ENCODE peak calls at places on chromosomes 13 and 19, in ten cellular contexts. Q is psoas muscle, B is Peyer's patch, U is colonic mucosa, K is neural progenitor cell, N is BJ, C is MM.1S, J is ascending aorta, O is SK-N-SH, R is heart left ventricle. D is an unnamed sample.

GRCh38 chr13:48797127-48797526 is 143.4 kb downstream of the CYSLTR2 start:
- DNase-seq in Q (no peak), B (no peak), U (no peak), K (no peak), N (no peak), C (no peak), J (no peak), O (no peak), R (no peak), D (no peak)

GRCh38 chr19:53908106-53908932 is 759 bp upstream of the CACNG7 start:
- DNase-seq in Q (peak; percentile 40), B (no peak), U (peak; percentile 32), K (peak; percentile 88), N (no peak), C (no peak), J (no peak), O (peak; percentile 89), R (peak; percentile 43), D (peak; percentile 93)

GRCh38 chr13:78012046-78012445 is 93.4 kb upstream of the EDNRB start:
- DNase-seq in Q (no peak), B (no peak), U (no peak), K (no peak), N (no peak), C (peak; percentile 4), J (no peak), O (no peak), R (no peak), D (peak; percentile 4)

GRCh38 chr13:107203146-107203847 is 635.4 kb upstream of the ARGLU1 start:
- DNase-seq in Q (no peak), B (no peak), U (no peak), K (peak; percentile 73), N (no peak), C (no peak), J (no peak), O (peak; percentile 38), R (no peak), D (peak; percentile 75)

GRCh38 chr19:35868823-35869326 is 501 bp downstream of the APLP1 start:
- DNase-seq in Q (no peak), B (no peak), U (no peak), K (no peak), N (no peak), C (no peak), J (no peak), O (no peak), R (no peak), D (no peak)

GRCh38 chr19:55149078-55150003 is at the start of gene TNNT1:
- DNase-seq in Q (peak; percentile 66), B (no peak), U (no peak), K (peak; percentile 78), N (no peak), C (no peak), J (no peak), O (peak; percentile 36), R (no peak), D (peak; percentile 87)

GRCh38 chr13:110711778-110712070 is 1.8 kb upstream of the ING1 start:
- DNase-seq in Q (no peak), B (no peak), U (peak; percentile 44), K (peak; percentile 15), N (no peak), C (no peak), J (no peak), O (no peak), R (no peak), D (no peak)

GRCh38 chr19:14530005-14530348 is 583 bp downstream of the TECR start:
- DNase-seq in Q (no peak), B (no peak), U (peak; percentile 74), K (peak; percentile 79), N (no peak), C (peak; percentile 19), J (no peak), O (no peak), R (no peak), D (no peak)

GRCh38 chr19:51994048-51994644 is 7.5 kb upstream of the ZNF350 start:
- DNase-seq in Q (no peak), B (no peak), U (no peak), K (no peak), N (no peak), C (no peak), J (no peak), O (no peak), R (no peak), D (no peak)

GRCh38 chr13:99969934-99970760 is 1.4 kb downstream of the ZIC5 start:
- DNase-seq in Q (no peak), B (no peak), U (peak; percentile 21), K (peak; percentile 92), N (no peak), C (peak; percentile 15), J (no peak), O (no peak), R (no peak), D (peak; percentile 96)

GRCh38 chr19:12126707-12127106 is 13.4 kb downstream of the ZNF20 start:
- DNase-seq in Q (no peak), B (no peak), U (peak; percentile 26), K (peak; percentile 5), N (no peak), C (peak; percentile 31), J (no peak), O (peak; percentile 45), R (no peak), D (peak; percentile 59)

GRCh38 chr19:32464279-32464678 is 58.7 kb downstream of the DPY19L3 start:
- DNase-seq in Q (no peak), B (no peak), U (no peak), K (no peak), N (no peak), C (peak; percentile 25), J (no peak), O (peak; percentile 37), R (no peak), D (no peak)

GRCh38 chr13:71624641-71625040 is 242.4 kb downstream of the DACH1 start:
- DNase-seq in Q (no peak), B (no peak), U (no peak), K (peak; percentile 35), N (no peak), C (no peak), J (no peak), O (no peak), R (no peak), D (no peak)

GRCh38 chr19:6767081-6767356 is 216 bp downstream of the SH2D3A start:
- DNase-seq in Q (no peak), B (no peak), U (peak; percentile 73), K (peak; percentile 34), N (no peak), C (peak; percentile 71), J (no peak), O (no peak), R (no peak), D (no peak)

GRCh38 chr13:53941588-53942190 is 913.1 kb downstream of the OLFM4 start:
- DNase-seq in Q (no peak), B (no peak), U (no peak), K (no peak), N (no peak), C (no peak), J (no peak), O (no peak), R (no peak), D (no peak)

GRCh38 chr13:31000889-31001288 is 68.4 kb downstream of the TEX26 start:
- DNase-seq in Q (no peak), B (no peak), U (no peak), K (no peak), N (no peak), C (no peak), J (no peak), O (no peak), R (no peak), D (no peak)

GRCh38 chr19:18939922-18940775 is 868 bp downstream of the HOMER3 start:
- DNase-seq in Q (peak; percentile 76), B (no peak), U (peak; percentile 36), K (peak; percentile 90), N (no peak), C (no peak), J (no peak), O (peak; percentile 73), R (peak; percentile 55), D (peak; percentile 96)

GRCh38 chr19:8569066-8569761 is 8.0 kb downstream of the MYO1F start:
- DNase-seq in Q (no peak), B (peak; percentile 70), U (peak; percentile 38), K (no peak), N (peak; percentile 79), C (peak; percentile 83), J (peak; percentile 41), O (no peak), R (peak; percentile 44), D (no peak)
- H3K4me3 ChIP-seq in Q (no peak overlapping the region), B (peak overlapping the region; percentile 12), U (no peak overlapping the region), K (no peak overlapping the region), N (no peak overlapping the region), C (no peak overlapping the region), J (no peak overlapping the region), O (no peak overlapping the region), R (peak overlapping the region; percentile 23), D (no peak overlapping the region)

GRCh38 chr13:28048768-28049167 is 51.6 kb downstream of the FLT3 start:
- DNase-seq in Q (no peak), B (no peak), U (no peak), K (no peak), N (no peak), C (no peak), J (no peak), O (no peak), R (no peak), D (no peak)
- H3K27me3 ChIP-seq in Q (no peaks in the 10 kb centered on the region), B (no peaks in the 10 kb centered on the region), U (no peaks in the 10 kb centered on the region), K (peaks cover 5% of the 10 kb centered on the region), N (no peaks in the 10 kb centered on the region), C (no peaks in the 10 kb centered on the region), J (no peaks in the 10 kb centered on the region), O (peaks cover 27% of the 10 kb centered on the region), R (no peaks in the 10 kb centered on the region), D (no peaks in the 10 kb centered on the region)

GRCh38 chr13:27432612-27433210 is 8.3 kb downstream of the GTF3A start:
- DNase-seq in Q (no peak), B (no peak), U (no peak), K (no peak), N (no peak), C (no peak), J (no peak), O (no peak), R (no peak), D (no peak)
- H3K36me3 ChIP-seq in Q (peaks cover 94% of the 10 kb centered on the region), B (peaks cover 78% of the 10 kb centered on the region), U (peaks cover 18% of the 10 kb centered on the region), K (peaks cover 13% of the 10 kb centered on the region), N (peaks cover 13% of the 10 kb centered on the region), C (no peaks in the 10 kb centered on the region), J (peaks cover 50% of the 10 kb centered on the region), O (peaks cover 59% of the 10 kb centered on the region), R (peaks cover 94% of the 10 kb centered on the region), D (peaks cover 42% of the 10 kb centered on the region)

GRCh38 chr19:57829316-57829715 is 783 bp upstream of the ZNF587B start:
- DNase-seq in Q (no peak), B (no peak), U (no peak), K (no peak), N (no peak), C (no peak), J (no peak), O (no peak), R (no peak), D (no peak)

GRCh38 chr19:57825501-57825900 is 4.6 kb upstream of the ZNF587B start:
- DNase-seq in Q (no peak), B (no peak), U (no peak), K (no peak), N (no peak), C (no peak), J (no peak), O (no peak), R (no peak), D (no peak)

DNA sequence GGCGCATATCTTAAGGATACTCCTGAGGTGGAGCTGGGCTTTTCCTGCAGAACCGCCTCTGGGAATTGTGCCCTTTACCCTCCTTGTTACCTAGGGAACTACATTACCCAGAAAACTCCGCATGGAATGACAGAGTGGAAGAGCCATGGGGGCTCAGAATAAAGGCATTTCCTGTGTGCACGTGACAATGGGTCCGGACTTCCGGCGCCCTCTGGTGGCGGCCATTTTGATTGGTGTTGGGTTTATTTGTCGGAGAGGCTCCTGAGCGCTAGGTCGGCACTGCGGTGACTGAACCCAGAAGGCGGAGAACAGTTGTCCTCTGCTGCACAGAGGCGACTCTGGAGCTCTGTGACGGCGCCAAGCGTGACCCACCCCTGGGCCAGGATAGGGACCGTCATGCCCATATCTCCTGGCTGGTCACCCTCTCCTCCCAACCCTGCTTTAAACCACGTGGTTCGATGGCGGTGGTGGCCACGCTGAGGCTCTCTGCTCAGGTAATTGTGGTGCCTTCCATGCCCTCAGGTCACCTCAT is at the start of gene ZNF587B:
- DNase-seq in Q (peak; percentile 60), B (peak; percentile 27), U (peak; percentile 63), K (peak; percentile 95), N (no peak), C (no peak), J (no peak), O (peak; percentile 50), R (peak; percentile 72), D (peak; percentile 92)
- H3K4me3 ChIP-seq in Q (peak within 1 kb of the TSS; percentile 65), B (peak within 1 kb of the TSS; percentile 6), U (peak within 1 kb of the TSS; percentile 19), K (peak within 1 kb of the TSS; percentile 87), N (peak within 1 kb of the TSS; percentile 46), C (no peak within 1 kb of the TSS), J (peak within 1 kb of the TSS; percentile 36), O (no peak within 1 kb of the TSS), R (peak within 1 kb of the TSS; percentile 54), D (peak within 1 kb of the TSS; percentile 93)

D was measured in H7.